ENCODE peak calls at places on chromosomes 4 and X, in five cellular contexts. One of them, this sample, is unnamed.

GRCh38 chr4:16693040-16693506 is 205.4 kb downstream of the LDB2 start:
- DNase-seq in NAMALWA: no peak
- DNase-seq in fibroblast of mammary gland: peak
- DNase-seq in fibroblast of the conjunctiva: no peak
- DNase-seq in HCEC 1CT: peak
- DNase-seq in this sample: no peak

GRCh38 chr4:3471098-3471760 is 8.1 kb downstream of the DOK7 start:
- DNase-seq in fibroblast of mammary gland: no peak
- DNase-seq in fibroblast of the conjunctiva: no peak
- DNase-seq in NAMALWA: no peak
- DNase-seq in HCEC 1CT: no peak
- DNase-seq in this sample: no peak

GRCh38 chr4:160423879-160424451 is 1321.1 kb downstream of the RAPGEF2 start:
- DNase-seq in fibroblast of mammary gland: peak
- DNase-seq in fibroblast of the conjunctiva: peak
- DNase-seq in HCEC 1CT: no peak
- DNase-seq in NAMALWA: no peak
- DNase-seq in this sample: no peak

GRCh38 chr4:16826397-16826910 is 72.0 kb downstream of the LDB2 start:
- DNase-seq in fibroblast of mammary gland: no peak
- DNase-seq in fibroblast of the conjunctiva: no peak
- DNase-seq in NAMALWA: no peak
- DNase-seq in HCEC 1CT: no peak
- DNase-seq in this sample: no peak

GRCh38 chr4:115249808-115250207 is 136.4 kb upstream of the NDST4 start:
- DNase-seq in HCEC 1CT: no peak
- DNase-seq in fibroblast of mammary gland: no peak
- DNase-seq in fibroblast of the conjunctiva: no peak
- DNase-seq in NAMALWA: no peak
- DNase-seq in this sample: no peak

GRCh38 chrX:47651043-47651905 is 911 bp upstream of the ELK1 start:
- DNase-seq in fibroblast of the conjunctiva: no peak
- DNase-seq in HCEC 1CT: no peak
- DNase-seq in fibroblast of mammary gland: no peak
- DNase-seq in NAMALWA: no peak
- DNase-seq in this sample: no peak

GRCh38 chrX:9037296-9037695 is 3.4 kb upstream of the FAM9B start:
- DNase-seq in fibroblast of mammary gland: no peak
- DNase-seq in NAMALWA: no peak
- DNase-seq in fibroblast of the conjunctiva: no peak
- DNase-seq in HCEC 1CT: no peak
- DNase-seq in this sample: no peak

GRCh38 chr4:30724217-30724616 is 4.0 kb downstream of the PCDH7 start:
- DNase-seq in fibroblast of the conjunctiva: no peak
- DNase-seq in HCEC 1CT: no peak
- DNase-seq in NAMALWA: no peak
- DNase-seq in fibroblast of mammary gland: no peak
- DNase-seq in this sample: no peak

GRCh38 chr4:143355540-143356217 is 19.0 kb downstream of the GAB1 start:
- DNase-seq in NAMALWA: peak
- DNase-seq in fibroblast of the conjunctiva: no peak
- DNase-seq in fibroblast of mammary gland: peak
- DNase-seq in HCEC 1CT: peak
- DNase-seq in this sample: no peak

GRCh38 chrX:131262738-131263679 is 26.1 kb downstream of the IGSF1 start:
- DNase-seq in fibroblast of mammary gland: no peak
- DNase-seq in fibroblast of the conjunctiva: no peak
- DNase-seq in NAMALWA: peak
- DNase-seq in HCEC 1CT: no peak
- DNase-seq in this sample: no peak

GRCh38 chr4:109390369-109390768 is 43.2 kb upstream of the SEC24B start:
- DNase-seq in fibroblast of mammary gland: no peak
- DNase-seq in NAMALWA: no peak
- DNase-seq in HCEC 1CT: no peak
- DNase-seq in fibroblast of the conjunctiva: no peak
- DNase-seq in this sample: no peak

GRCh38 chrX:19990225-19990518 is 689 bp downstream of the BCLAF3 start:
- DNase-seq in NAMALWA: peak
- DNase-seq in fibroblast of the conjunctiva: no peak
- DNase-seq in HCEC 1CT: peak
- DNase-seq in fibroblast of mammary gland: no peak
- DNase-seq in this sample: no peak

GRCh38 chr4:32775049-32775448 is 2054.9 kb downstream of the PCDH7 start:
- DNase-seq in fibroblast of the conjunctiva: peak
- DNase-seq in HCEC 1CT: no peak
- DNase-seq in fibroblast of mammary gland: peak
- DNase-seq in NAMALWA: peak
- DNase-seq in this sample: peak

GRCh38 chrX:95996294-95996693 is 688.3 kb upstream of the DIAPH2 start:
- DNase-seq in NAMALWA: no peak
- DNase-seq in fibroblast of mammary gland: no peak
- DNase-seq in HCEC 1CT: no peak
- DNase-seq in fibroblast of the conjunctiva: no peak
- DNase-seq in this sample: no peak

GRCh38 chr4:7595883-7596535 is 161.3 kb upstream of the PSAPL1 start:
- DNase-seq in fibroblast of mammary gland: no peak
- DNase-seq in fibroblast of the conjunctiva: no peak
- DNase-seq in HCEC 1CT: no peak
- DNase-seq in NAMALWA: no peak
- DNase-seq in this sample: no peak

GRCh38 chr4:184472540-184473264 is 1.6 kb downstream of the IRF2 start:
- DNase-seq in fibroblast of mammary gland: peak
- DNase-seq in NAMALWA: peak
- DNase-seq in HCEC 1CT: peak
- DNase-seq in fibroblast of the conjunctiva: no peak
- DNase-seq in this sample: no peak